ENCODE peak calls at places on chromosomes 4 and X, in four cellular contexts. V is K562, O is HepG2, E is HCT116. Y is an unnamed sample.

GRCh38 chr4:90833698-90834097 is 706.5 kb downstream of the CCSER1 start:
- DNase-seq in O (no peak), V (no peak), E (no peak), Y (no peak)

GRCh38 chrX:139692506-139692849 is 15.5 kb downstream of the MCF2 start:
- DNase-seq in V (no peak), E (no peak), O (no peak), Y (no peak)

GRCh38 chrX:154140206-154140605 is 3.8 kb upstream of the OPN1LW start:
- DNase-seq in O (no peak), V (no peak), E (no peak), Y (no peak)

GRCh38 chrX:11212741-11213140 is 80.5 kb upstream of the AMELX start:
- DNase-seq in O (no peak), V (peak; percentile 21), E (no peak), Y (peak; percentile 7)

GRCh38 chr4:157832596-157832995 is 340.2 kb downstream of the GASK1B start:
- DNase-seq in V (no peak), O (peak; percentile 25), E (no peak), Y (no peak)

GRCh38 chrX:136477026-136477425 is 10.7 kb upstream of the BRS3 start:
- DNase-seq in O (no peak), V (no peak), E (no peak), Y (peak; percentile 5)

GRCh38 chrX:101357166-101357795 is 8.7 kb upstream of the TIMM8A start:
- DNase-seq in E (peak; percentile 18), V (peak; percentile 17), O (no peak), Y (no peak)

GRCh38 chr4:77355731-77356130 is 198.7 kb downstream of the CCNG2 start:
- DNase-seq in E (no peak), O (no peak), V (no peak), Y (no peak)

GRCh38 chr4:1041147-1041935 is 29.9 kb downstream of the FGFRL1 start:
- DNase-seq in O (no peak), E (no peak), V (peak; percentile 81), Y (no peak)

GRCh38 chrX:108732630-108733321 is 3.6 kb downstream of the IRS4 start:
- DNase-seq in O (no peak), V (no peak), E (no peak), Y (peak; percentile 19)

GRCh38 chr4:91116861-91117260 is 989.7 kb downstream of the CCSER1 start:
- DNase-seq in O (no peak), V (no peak), E (peak; percentile 12), Y (peak; percentile 15)

GRCh38 chrX:109709129-109709631 is 23.9 kb downstream of the ACSL4 start:
- DNase-seq in V (no peak), O (peak; percentile 82), E (peak; percentile 19), Y (no peak)

GRCh38 chrX:50863471-50863870 is 47.1 kb upstream of the BMP15 start:
- DNase-seq in V (no peak), E (no peak), O (no peak), Y (no peak)

GRCh38 chr4:125433453-125433852 is 118.7 kb downstream of the FAT4 start:
- DNase-seq in V (no peak), O (no peak), E (no peak), Y (no peak)

GRCh38 chr4:184283659-184284335 is 66.1 kb upstream of the ENPP6 start:
- DNase-seq in O (no peak), V (peak; percentile 2), E (no peak), Y (no peak)

GRCh38 chrX:129655547-129656248 is 942 bp upstream of the APLN start:
- DNase-seq in V (no peak), E (no peak), O (no peak), Y (no peak)

GRCh38 chrX:43707812-43708548 is 51.9 kb downstream of the MAOA start:
- DNase-seq in O (no peak), V (no peak), E (no peak), Y (no peak)

GRCh38 chrX:2497961-2498780 is 2.6 kb downstream of the DHRSX start:
- DNase-seq in O (peak; percentile 97), V (no peak), E (no peak), Y (no peak)

GRCh38 chrX:110691446-110691845 is 104.2 kb downstream of the CHRDL1 start:
- DNase-seq in E (no peak), V (no peak), O (no peak), Y (no peak)

GRCh38 chr4:25857403-25857802 is 5.4 kb downstream of the SEL1L3 start:
- DNase-seq in V (no peak), O (no peak), E (no peak), Y (no peak)

GRCh38 chr4:96952610-96953009 is 1112.7 kb downstream of the PDHA2 start:
- DNase-seq in V (no peak), E (no peak), O (no peak), Y (no peak)

GRCh38 chr4:133920236-133920635 is 281.4 kb downstream of the PABPC4L start:
- DNase-seq in V (no peak), O (no peak), E (no peak), Y (no peak)
- TF ChIP-seq YY1 in V (no peak), O (no peak), E (no peak), Y (no peak)

GRCh38 chrX:13717697-13718483 is 16.5 kb downstream of the TRAPPC2 start:
- DNase-seq in O (no peak), E (no peak), V (no peak), Y (no peak)
- TF ChIP-seq ELF1 in O (no peak), E (no peak), V (no peak), Y (no peak)

GRCh38 chrX:1072637-1073377 is 139.6 kb downstream of the CRLF2 start:
- DNase-seq in E (peak; percentile 75), O (peak; percentile 10), V (peak; percentile 38), Y (no peak)
- TF ChIP-seq YY1 in E (no peak), O (no peak), V (no peak), Y (no peak)

DNA sequence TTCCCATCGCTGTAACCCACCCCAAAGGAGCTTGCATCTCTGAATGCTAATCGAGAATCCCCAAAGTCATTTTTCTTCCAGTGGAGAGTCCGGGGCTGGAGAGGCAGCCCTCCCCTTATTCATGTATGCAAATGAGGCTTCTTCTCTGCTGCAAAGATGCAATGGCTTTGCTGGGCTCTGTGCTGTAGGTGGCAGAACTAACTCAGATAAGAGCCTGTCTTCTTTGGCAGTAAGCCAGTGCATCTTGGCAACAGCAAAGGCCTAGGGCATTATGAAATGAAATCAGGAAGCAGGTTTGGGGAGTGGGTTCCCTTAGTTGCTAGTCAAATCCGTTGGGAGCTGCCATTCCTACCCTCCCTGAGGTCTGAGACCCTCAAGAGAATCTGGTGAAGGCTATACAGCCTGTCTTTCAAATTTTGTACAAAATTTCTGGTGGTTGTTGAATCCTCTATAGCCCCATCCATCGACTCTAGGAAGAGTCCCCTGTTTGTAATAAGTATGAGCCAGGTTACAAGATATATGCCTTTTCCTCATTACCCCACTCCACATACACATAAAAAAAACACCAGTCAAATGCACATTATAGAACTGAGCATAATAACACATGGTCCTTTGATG is 290.6 kb upstream of the TAPT1 start:
- DNase-seq in V (no peak), O (no peak), E (no peak), Y (peak; percentile 63)
- TF ChIP-seq ELF1 in V (no peak), O (no peak), E (no peak), Y (no peak)

DNA sequence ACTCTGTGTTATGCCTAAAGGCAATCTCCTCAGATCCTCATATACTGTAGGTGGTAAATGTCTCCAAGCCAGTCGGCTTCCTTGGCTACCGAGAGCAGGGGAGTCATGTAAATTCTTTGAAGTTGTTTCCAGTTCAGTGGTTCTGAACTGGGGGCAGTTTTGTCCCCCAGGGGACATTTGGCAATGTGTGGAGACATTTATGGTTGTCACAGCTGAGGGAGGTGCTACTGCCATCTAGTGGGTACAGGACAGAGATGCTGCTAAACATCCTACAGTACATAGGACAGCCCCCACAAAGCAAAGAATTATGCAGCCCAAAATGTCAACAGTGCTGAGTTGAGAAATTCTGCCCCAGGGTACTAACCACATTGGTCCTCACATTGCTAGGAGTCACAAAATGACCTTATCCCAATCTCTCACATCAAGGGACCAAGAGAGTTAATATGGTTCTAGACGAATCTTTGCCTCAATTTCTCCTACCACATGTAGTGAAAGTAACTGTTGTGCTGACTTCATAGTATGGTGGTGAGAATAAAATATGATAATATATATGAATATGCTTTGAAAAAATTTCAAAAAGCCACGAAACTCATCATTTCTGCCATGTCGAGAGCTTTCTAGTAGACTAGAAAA is 104.4 kb upstream of the ARHGAP24 start:
- DNase-seq in O (peak; percentile 31), V (peak; percentile 17), E (peak; percentile 21), Y (peak; percentile 5)
- TF ChIP-seq YY1 in O (no peak), V (no peak), E (no peak), Y (no peak)

DNA sequence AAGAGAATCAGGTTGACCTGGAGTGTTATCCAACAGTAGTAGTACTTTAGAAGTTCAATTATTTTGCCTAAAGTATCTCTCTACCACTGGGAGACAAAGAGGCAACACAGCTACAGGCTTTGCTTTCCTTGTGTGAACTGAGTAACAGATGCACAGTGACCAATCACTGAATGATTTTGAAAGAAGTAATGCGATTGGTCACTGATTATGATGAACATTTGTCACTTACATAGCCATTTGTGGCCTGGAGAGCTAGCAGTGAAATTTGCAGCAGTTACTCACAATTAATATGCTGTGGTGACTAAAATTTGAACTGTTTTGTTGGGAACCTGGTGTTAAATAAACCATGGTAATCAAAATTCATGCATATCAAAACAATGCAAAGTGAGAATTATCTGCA is 508.7 kb upstream of the DIPK2B start:
- DNase-seq in E (no peak), V (no peak), O (no peak), Y (no peak)
- TF ChIP-seq ELF1 in E (no peak), V (no peak), O (no peak), Y (no peak)

DNA sequence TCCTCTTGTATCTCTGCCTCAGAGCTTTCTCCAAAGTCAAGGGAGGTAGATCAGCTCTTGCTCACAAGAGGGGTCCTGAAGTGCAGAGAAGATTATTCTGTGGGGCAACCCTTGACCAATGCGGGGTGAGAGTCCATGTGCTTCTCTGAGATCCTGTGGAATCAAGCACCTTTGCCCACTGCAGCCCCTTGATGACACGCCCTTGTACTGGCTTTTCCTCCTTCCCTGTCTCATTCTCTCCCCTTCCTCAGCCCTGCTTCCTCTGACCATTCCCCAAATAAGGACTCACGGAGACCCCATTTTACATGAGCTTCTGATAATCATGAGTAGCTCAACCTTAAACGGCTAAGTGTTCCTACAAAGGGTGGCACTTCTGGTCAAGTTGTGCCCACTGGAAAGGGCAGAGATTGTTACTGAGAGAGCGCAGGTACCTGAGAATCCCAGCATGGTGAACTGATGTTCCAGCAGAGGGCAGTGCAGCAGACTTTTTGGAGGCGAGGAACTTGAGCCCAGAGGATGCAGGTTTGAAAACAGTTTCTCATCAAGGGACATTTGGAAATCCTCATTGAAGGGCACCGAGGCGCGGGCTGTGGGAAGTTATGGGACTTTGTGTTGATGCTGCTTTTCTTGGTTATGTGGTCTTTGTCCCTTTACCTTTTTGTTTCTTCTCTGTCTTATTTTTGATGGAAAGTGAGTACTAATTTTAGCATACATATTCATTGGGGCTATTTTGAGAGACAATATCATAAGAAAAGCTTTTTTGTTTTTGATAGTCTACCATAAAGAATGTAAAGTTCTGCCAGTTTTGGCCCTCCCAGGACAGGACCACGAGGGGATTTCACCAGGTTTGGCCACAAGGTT is 201.3 kb downstream of the RBM46 start:
- DNase-seq in V (peak; percentile 15), O (peak; percentile 32), E (peak; percentile 58), Y (peak; percentile 58)
- TF ChIP-seq YY1 in V (no peak), O (no peak), E (peak; percentile 21), Y (no peak)

GRCh38 chr4:70544279-70544870 is 26.0 kb downstream of the AMTN start:
- DNase-seq in E (peak; percentile 31), V (peak; percentile 11), O (peak; percentile 17), Y (no peak)
- TF ChIP-seq ELF1 in E (no peak), V (no peak), O (no peak), Y (no peak)

Y was measured in SK-N-SH.